ENCODE peak calls at places on chromosomes 13 and 19, in four cellular contexts. One of them, this sample, is unnamed.

GRCh38 chr13:29934531-29935308 is 84.3 kb upstream of the UBL3 start:
- DNase-seq in naive thymus-derived CD8-positive, alpha-beta T cell: no peak
- DNase-seq in choroid plexus epithelial cell: no peak
- DNase-seq in GM06990: no peak
- DNase-seq in this sample: no peak

GRCh38 chr13:110963554-110963970 is 48.7 kb upstream of the ANKRD10 start:
- DNase-seq in naive thymus-derived CD8-positive, alpha-beta T cell: no peak
- DNase-seq in choroid plexus epithelial cell: no peak
- DNase-seq in GM06990: no peak
- DNase-seq in this sample: no peak

GRCh38 chr19:8640402-8641004 is 10.1 kb downstream of the NFILZ start:
- DNase-seq in naive thymus-derived CD8-positive, alpha-beta T cell: no peak
- DNase-seq in choroid plexus epithelial cell: no peak
- DNase-seq in GM06990: no peak
- DNase-seq in this sample: no peak

GRCh38 chr19:48330012-48330681 is 4.8 kb downstream of the EMP3 start:
- DNase-seq in naive thymus-derived CD8-positive, alpha-beta T cell: peak; percentile 87
- DNase-seq in choroid plexus epithelial cell: no peak
- DNase-seq in GM06990: peak; percentile 91
- DNase-seq in this sample: peak; percentile 86

GRCh38 chr13:33745370-33746324 is 72.3 kb upstream of the RFC3 start:
- DNase-seq in naive thymus-derived CD8-positive, alpha-beta T cell: no peak
- DNase-seq in choroid plexus epithelial cell: no peak
- DNase-seq in GM06990: no peak
- DNase-seq in this sample: no peak

GRCh38 chr13:39603424-39603947 is 493 bp upstream of the LHFPL6 start:
- DNase-seq in naive thymus-derived CD8-positive, alpha-beta T cell: no peak
- DNase-seq in choroid plexus epithelial cell: peak; percentile 39
- DNase-seq in GM06990: no peak
- DNase-seq in this sample: peak; percentile 28

GRCh38 chr13:46235259-46235658 is 23.5 kb downstream of the LRRC63 start:
- DNase-seq in naive thymus-derived CD8-positive, alpha-beta T cell: no peak
- DNase-seq in choroid plexus epithelial cell: no peak
- DNase-seq in GM06990: no peak
- DNase-seq in this sample: no peak

GRCh38 chr19:40576181-40576584 is 490 bp upstream of the SHKBP1 start:
- DNase-seq in naive thymus-derived CD8-positive, alpha-beta T cell: no peak
- DNase-seq in choroid plexus epithelial cell: no peak
- DNase-seq in GM06990: peak; percentile 41
- DNase-seq in this sample: no peak

GRCh38 chr19:1238373-1239303 is 833 bp upstream of the CBARP start:
- DNase-seq in naive thymus-derived CD8-positive, alpha-beta T cell: no peak
- DNase-seq in choroid plexus epithelial cell: no peak
- DNase-seq in GM06990: no peak
- DNase-seq in this sample: no peak

GRCh38 chr13:71290963-71291937 is 575.8 kb downstream of the DACH1 start:
- DNase-seq in naive thymus-derived CD8-positive, alpha-beta T cell: peak; percentile 63
- DNase-seq in choroid plexus epithelial cell: peak; percentile 46
- DNase-seq in GM06990: peak; percentile 29
- DNase-seq in this sample: peak; percentile 46

This sample was measured in amniotic epithelial cell.